ENCODE peak calls at places on chromosomes 16 and 17, in nine cellular contexts. C, A, N, M, L, P, W, R and F are unnamed samples.

GRCh38 chr16:30527635-30528178 is 1.3 kb upstream of the ZNF768 start:
- DNase-seq in R (no peak), L (no peak), N (no peak), C (no peak), P (no peak), M (no peak), A (no peak), W (no peak), F (no peak)

GRCh38 chr17:13725286-13725990 is 123.7 kb upstream of the HS3ST3A1 start:
- DNase-seq in M (no peak), P (no peak), R (no peak), A (no peak), W (peak; percentile 47), C (no peak), L (no peak), N (no peak), F (no peak)

GRCh38 chr17:12074346-12074745 is 53.7 kb downstream of the MAP2K4 start:
- DNase-seq in L (no peak), N (no peak), P (no peak), R (no peak), W (no peak), A (no peak), M (no peak), C (no peak), F (no peak)

GRCh38 chr16:87464691-87465300 is 28.0 kb downstream of the ZCCHC14 start:
- DNase-seq in N (peak; percentile 85), C (peak; percentile 65), W (no peak), R (peak; percentile 80), L (no peak), P (no peak), A (peak; percentile 81), M (no peak), F (no peak)

GRCh38 chr17:74374786-74375185 is 7.5 kb downstream of the GPR142 start:
- DNase-seq in L (no peak), C (no peak), M (no peak), A (no peak), P (no peak), N (no peak), W (no peak), R (no peak), F (no peak)

GRCh38 chr17:64270885-64271284 is 7.8 kb upstream of the TEX2 start:
- DNase-seq in M (no peak), R (no peak), C (no peak), P (no peak), N (no peak), W (no peak), A (no peak), L (no peak), F (no peak)

GRCh38 chr16:65697061-65697460 is 575.2 kb upstream of the CDH11 start:
- DNase-seq in C (no peak), A (no peak), N (no peak), R (no peak), L (no peak), W (no peak), M (no peak), P (no peak), F (no peak)

GRCh38 chr16:5442986-5443385 is 345.4 kb upstream of the EEF2KMT start:
- DNase-seq in R (no peak), M (no peak), W (no peak), C (no peak), N (no peak), P (no peak), A (no peak), L (no peak), F (no peak)

GRCh38 chr16:13060932-13061331 is 159.5 kb downstream of the SHISA9 start:
- DNase-seq in R (no peak), L (no peak), P (no peak), W (no peak), A (no peak), N (no peak), C (no peak), M (no peak), F (no peak)

GRCh38 chr17:60901222-60901621 is 223.6 kb downstream of the BCAS3 start:
- DNase-seq in L (no peak), W (no peak), N (no peak), A (no peak), P (no peak), C (no peak), R (no peak), M (no peak), F (no peak)

GRCh38 chr17:60493847-60494321 is 32.2 kb downstream of the APPBP2 start:
- DNase-seq in A (no peak), C (no peak), W (no peak), L (no peak), P (no peak), N (no peak), M (no peak), R (no peak), F (no peak)

GRCh38 chr16:72561-73537 is at the start of gene RHBDF1:
- DNase-seq in M (no peak), W (peak; percentile 47), R (peak; percentile 52), N (no peak), A (no peak), P (no peak), C (peak; percentile 10), L (no peak), F (no peak)

GRCh38 chr17:44220211-44221071 is 966 bp upstream of the UBTF start:
- DNase-seq in A (no peak), M (no peak), R (no peak), P (peak; percentile 55), N (no peak), W (peak; percentile 64), C (peak; percentile 78), L (no peak), F (no peak)

GRCh38 chr17:82696916-82697807 is 1.3 kb downstream of the RAB40B start:
- DNase-seq in W (no peak), P (no peak), A (no peak), L (no peak), R (no peak), M (no peak), N (no peak), C (no peak), F (no peak)

GRCh38 chr16:22685162-22685830 is 128.7 kb upstream of the HS3ST2 start:
- DNase-seq in N (peak; percentile 47), R (peak; percentile 71), W (no peak), L (no peak), P (no peak), C (no peak), M (no peak), A (peak; percentile 50), F (no peak)

GRCh38 chr16:89295915-89296314 is 78.4 kb downstream of the ZNF778 start:
- DNase-seq in M (no peak), L (no peak), R (no peak), P (no peak), N (no peak), W (no peak), A (no peak), C (peak; percentile 22), F (no peak)

GRCh38 chr16:35744716-35745115 is 2285.3 kb downstream of the TP53TG3F start:
- DNase-seq in N (no peak), W (no peak), L (no peak), R (no peak), A (no peak), M (no peak), C (no peak), P (no peak), F (no peak)
- H3K9me3 ChIP-seq in N (no peaks in the 10 kb centered on the region), W (no peaks in the 10 kb centered on the region), L (peaks cover 7% of the 10 kb centered on the region), R (no peaks in the 10 kb centered on the region), A (no peaks in the 10 kb centered on the region), M (peaks cover 15% of the 10 kb centered on the region), C (no peaks in the 10 kb centered on the region), P (no peaks in the 10 kb centered on the region), F (no peaks in the 10 kb centered on the region)

GRCh38 chr17:17414316-17414937 is 62.4 kb upstream of the MED9 start:
- DNase-seq in P (no peak), L (no peak), A (peak; percentile 59), W (no peak), N (no peak), M (no peak), R (no peak), C (no peak), F (no peak)

GRCh38 chr17:17411692-17412091 is 65.1 kb upstream of the MED9 start:
- DNase-seq in W (no peak), R (no peak), N (no peak), L (no peak), P (no peak), C (no peak), A (no peak), M (no peak), F (no peak)

GRCh38 chr17:17413821-17414220 is 63.0 kb upstream of the MED9 start:
- DNase-seq in N (no peak), M (no peak), L (no peak), R (no peak), A (no peak), C (no peak), P (no peak), W (no peak), F (no peak)

GRCh38 chr17:17413215-17413792 is 63.5 kb upstream of the MED9 start:
- DNase-seq in P (no peak), N (no peak), M (no peak), A (no peak), R (no peak), W (no peak), L (no peak), C (no peak), F (no peak)

DNA sequence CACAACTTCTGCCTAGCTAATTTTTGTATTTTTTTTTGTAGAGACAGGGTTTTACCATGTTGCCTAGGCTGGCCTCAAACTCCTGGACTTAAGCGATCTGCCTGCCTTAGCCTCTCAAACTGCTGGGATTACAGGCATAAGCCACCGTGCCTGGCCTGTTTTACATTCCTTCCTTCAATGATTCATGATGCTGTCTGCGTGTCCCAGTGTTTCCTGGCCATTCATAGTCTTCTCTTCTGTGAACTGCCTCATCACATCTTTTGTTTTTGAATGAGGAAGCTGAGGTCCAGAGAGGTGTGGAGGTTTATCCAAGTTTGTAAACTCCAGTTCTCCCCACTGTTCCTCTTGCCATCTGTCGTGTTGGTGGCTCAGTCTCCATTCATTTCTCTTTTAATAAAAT is 64.5 kb upstream of the MED9 start:
- DNase-seq in C (no peak), R (no peak), W (peak; percentile 52), A (no peak), M (no peak), L (no peak), N (no peak), P (no peak), F (no peak)
- H3K9me3 ChIP-seq in C (no peaks in the 10 kb centered on the region), R (no peaks in the 10 kb centered on the region), W (no peaks in the 10 kb centered on the region), A (no peaks in the 10 kb centered on the region), M (no peaks in the 10 kb centered on the region), L (no peaks in the 10 kb centered on the region), N (no peaks in the 10 kb centered on the region), P (no peaks in the 10 kb centered on the region), F (no peaks in the 10 kb centered on the region)

GRCh38 chr16:35631261-35631945 is 2172.0 kb downstream of the TP53TG3F start:
- DNase-seq in L (no peak), R (no peak), P (no peak), M (no peak), C (no peak), A (no peak), W (no peak), N (no peak), F (no peak)
- H3K9me3 ChIP-seq in L (no peaks in the 10 kb centered on the region), R (no peaks in the 10 kb centered on the region), P (no peaks in the 10 kb centered on the region), M (no peaks in the 10 kb centered on the region), C (no peaks in the 10 kb centered on the region), A (no peaks in the 10 kb centered on the region), W (no peaks in the 10 kb centered on the region), N (no peaks in the 10 kb centered on the region), F (no peaks in the 10 kb centered on the region)

DNA sequence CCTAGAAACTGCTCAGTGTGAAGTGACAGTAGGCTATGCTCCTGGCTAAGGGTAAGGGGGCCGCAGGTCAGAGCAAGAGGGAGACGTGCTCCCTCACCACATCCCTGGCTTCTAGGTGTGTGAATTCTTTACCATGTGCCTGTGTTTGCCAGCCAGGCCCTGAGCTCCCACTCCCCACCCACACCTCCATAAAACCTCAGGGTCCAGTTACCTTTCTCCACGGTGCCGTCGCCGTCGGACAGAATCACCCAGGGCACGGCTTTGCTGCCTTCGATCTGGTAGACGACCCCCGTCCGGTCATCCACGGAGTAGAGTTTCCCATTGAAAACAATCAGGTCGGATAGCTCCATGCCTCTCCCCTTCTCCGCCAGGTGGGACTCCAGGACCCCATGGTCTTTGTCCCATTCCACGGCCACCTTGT is 12.8 kb downstream of the CANT1 start:
- DNase-seq in P (no peak), L (no peak), M (no peak), N (no peak), A (no peak), C (no peak), R (peak; percentile 12), W (no peak), F (no peak)
- H3K9me3 ChIP-seq in P (no peaks in the 10 kb centered on the region), L (no peaks in the 10 kb centered on the region), M (no peaks in the 10 kb centered on the region), N (no peaks in the 10 kb centered on the region), A (no peaks in the 10 kb centered on the region), C (no peaks in the 10 kb centered on the region), R (no peaks in the 10 kb centered on the region), W (no peaks in the 10 kb centered on the region), F (no peaks in the 10 kb centered on the region)